ENCODE peak calls at places on chromosomes 4 and X, in four cellular contexts. K is suprapubic skin, X is fibroblast of lung, H is H1. S is an unnamed sample.

GRCh38 chr4:16995451-16995850 is 97.0 kb upstream of the LDB2 start:
- DNase-seq in K (no peak), X (no peak), H (no peak), S (no peak)

GRCh38 chr4:112284166-112284565 is 1.5 kb downstream of the TIFA start:
- DNase-seq in K (no peak), X (peak; percentile 3), H (no peak), S (no peak)

GRCh38 chrX:145405012-145405411 is 157.7 kb downstream of the SPANXN1 start:
- DNase-seq in K (no peak), X (peak; percentile 3), H (no peak), S (no peak)

GRCh38 chrX:11244641-11245040 is 48.6 kb upstream of the AMELX start:
- DNase-seq in K (no peak), X (no peak), H (no peak), S (no peak)

GRCh38 chrX:134460005-134460860 is at the start of gene HPRT1:
- DNase-seq in K (peak; percentile 83), X (peak; percentile 71), H (peak; percentile 34), S (peak; percentile 92)

GRCh38 chr4:122224348-122224747 is 72.2 kb downstream of the BLTP1 start:
- DNase-seq in K (no peak), X (peak; percentile 3), H (no peak), S (no peak)

GRCh38 chrX:139448996-139449395 is 81.5 kb upstream of the F9 start:
- DNase-seq in K (no peak), X (peak; percentile 48), H (no peak), S (no peak)

GRCh38 chr4:177441061-177441802 is 1.0 kb downstream of the AGA start:
- DNase-seq in K (no peak), X (peak; percentile 45), H (no peak), S (no peak)

GRCh38 chr4:186940476-186940875 is 216.8 kb upstream of the FAT1 start:
- DNase-seq in K (no peak), X (no peak), H (no peak), S (no peak)

GRCh38 chrX:39654183-39654925 is 443.4 kb downstream of the BCOR start:
- DNase-seq in K (no peak), X (no peak), H (no peak), S (no peak)

GRCh38 chr4:110344165-110344564 is 131.8 kb upstream of the ENPEP start:
- DNase-seq in K (no peak), X (no peak), H (no peak), S (no peak)

GRCh38 chrX:77622672-77623071 is 163.3 kb downstream of the ATRX start:
- DNase-seq in K (no peak), X (no peak), H (no peak), S (no peak)

GRCh38 chrX:121571333-121571732 is 523.9 kb downstream of the GLUD2 start:
- DNase-seq in K (no peak), X (no peak), H (no peak), S (no peak)

GRCh38 chrX:7215842-7216241 is 67.9 kb upstream of the PUDP start:
- DNase-seq in K (no peak), X (peak; percentile 17), H (no peak), S (no peak)

GRCh38 chr4:20618010-20618409 is 82.2 kb upstream of the PACRGL start:
- DNase-seq in K (no peak), X (no peak), H (no peak), S (peak; percentile 49)

GRCh38 chr4:30473225-30473624 is 246.9 kb upstream of the PCDH7 start:
- DNase-seq in K (no peak), X (no peak), H (no peak), S (no peak)

GRCh38 chrX:17072726-17073125 is 126.3 kb downstream of the REPS2 start:
- DNase-seq in K (no peak), X (no peak), H (no peak), S (no peak)

GRCh38 chr4:7876096-7876993 is 63.3 kb downstream of the AFAP1 start:
- DNase-seq in K (no peak), X (peak; percentile 80), H (no peak), S (no peak)
- H3K36me3 ChIP-seq in K (no peaks in the 10 kb centered on the region), X (no peaks in the 10 kb centered on the region), H (peaks cover 2% of the 10 kb centered on the region), S (no peaks in the 10 kb centered on the region)

GRCh38 chr4:41539711-41540110 is 1.8 kb downstream of the LIMCH1 start:
- DNase-seq in K (no peak), X (no peak), H (no peak), S (no peak)

GRCh38 chr4:41537267-41537890 is 578 bp upstream of the LIMCH1 start:
- DNase-seq in K (no peak), X (peak; percentile 12), H (no peak), S (no peak)

GRCh38 chr4:41535911-41536361 is 2.0 kb upstream of the LIMCH1 start:
- DNase-seq in K (no peak), X (no peak), H (no peak), S (no peak)

GRCh38 chr4:41538887-41539498 is 1.0 kb downstream of the LIMCH1 start:
- DNase-seq in K (no peak), X (peak; percentile 62), H (no peak), S (no peak)

DNA sequence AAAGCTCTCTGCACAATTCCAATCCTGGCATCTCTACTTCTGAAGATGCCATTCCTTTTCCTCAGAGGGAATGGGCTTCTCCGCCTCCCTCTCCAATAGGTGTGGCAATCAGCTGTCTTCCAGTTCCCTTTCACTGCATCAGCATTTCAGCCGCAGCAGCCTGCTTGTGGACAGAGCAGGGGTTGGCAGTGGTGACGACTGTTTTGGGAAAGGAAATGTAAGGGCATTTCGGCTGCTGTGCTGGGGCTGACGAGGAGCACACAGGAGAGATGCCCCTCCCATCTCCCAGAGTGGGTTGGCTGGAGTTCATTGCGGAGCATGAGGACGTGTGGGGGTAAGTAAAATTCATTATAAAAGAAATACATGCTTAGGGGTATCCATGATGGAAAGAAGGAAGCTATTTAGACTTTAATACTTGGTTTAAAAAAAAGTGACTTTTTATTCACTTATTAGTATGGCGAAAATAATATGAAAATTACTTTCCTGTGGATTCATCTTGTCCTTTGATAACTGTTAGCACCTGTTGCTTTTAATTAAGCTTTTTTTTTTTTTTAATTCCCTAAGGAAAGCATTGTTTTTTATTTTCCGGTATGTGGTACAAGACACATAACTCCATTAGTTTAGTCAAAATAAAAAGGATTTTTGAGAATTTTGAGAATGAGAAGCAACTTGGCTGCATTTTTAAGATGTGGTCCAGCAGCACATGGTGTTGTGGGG is at the start of gene LIMCH1:
- DNase-seq in K (peak; percentile 81), X (peak; percentile 52), H (peak; percentile 9), S (no peak)
- H3K4me1 ChIP-seq in K (peaks cover 39% of the 10 kb centered on the region), X (no peaks in the 10 kb centered on the region), H (no peaks in the 10 kb centered on the region), S (no peaks in the 10 kb centered on the region)

DNA sequence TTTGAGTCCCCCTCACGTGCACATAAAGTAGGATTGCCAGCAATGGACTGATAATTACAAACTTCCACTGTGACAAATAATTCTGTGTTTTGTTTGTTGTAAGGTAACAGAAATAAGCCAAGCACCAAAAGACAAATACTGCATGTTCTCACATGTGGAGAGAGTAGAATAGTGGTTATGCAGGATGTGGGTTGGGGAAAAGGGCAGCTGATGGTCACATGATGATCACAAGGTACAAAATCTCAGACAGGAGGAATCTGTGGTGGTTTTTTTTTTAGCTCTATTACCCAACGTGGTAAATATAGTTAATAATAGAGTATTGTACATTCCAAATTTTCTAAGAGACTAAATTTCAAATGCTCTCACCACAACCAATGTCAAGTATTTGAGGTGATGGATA is 182.3 kb downstream of the BANK1 start:
- DNase-seq in K (no peak), X (no peak), H (no peak), S (no peak)
- H3K27ac ChIP-seq in K (no peak overlapping the region), X (no peak overlapping the region), H (no peak overlapping the region), S (no peak overlapping the region)

DNA sequence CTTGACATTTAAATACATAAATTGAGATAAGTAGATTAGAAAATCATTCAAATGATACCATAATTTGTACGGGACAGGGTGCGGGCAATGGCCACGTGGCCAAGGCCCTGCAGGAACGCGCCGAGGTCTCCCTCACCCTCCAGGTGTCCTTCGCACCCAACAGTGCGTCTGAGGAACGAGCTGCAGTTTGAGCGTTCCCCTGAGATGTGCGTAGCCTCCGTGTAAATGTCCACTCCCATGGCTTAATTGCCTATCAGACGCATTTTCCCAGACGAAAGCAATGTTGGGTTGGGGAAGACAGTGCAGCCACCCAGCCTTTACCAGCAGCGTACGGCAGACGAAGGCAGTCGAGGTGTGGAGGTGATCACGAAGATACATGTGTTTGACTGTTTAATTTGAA is 56.4 kb downstream of the CPLX1 start:
- DNase-seq in K (no peak), X (no peak), H (no peak), S (no peak)
- H3K36me3 ChIP-seq in K (peaks cover 70% of the 10 kb centered on the region), X (peaks cover 25% of the 10 kb centered on the region), H (peaks cover 33% of the 10 kb centered on the region), S (peaks cover 52% of the 10 kb centered on the region)

GRCh38 chr4:25950476-25951389 is 36.7 kb downstream of the SMIM20 start:
- DNase-seq in K (no peak), X (no peak), H (no peak), S (no peak)
- H3K4me1 ChIP-seq in K (peaks cover 6% of the 10 kb centered on the region), X (peaks cover 2% of the 10 kb centered on the region), H (peaks cover 3% of the 10 kb centered on the region), S (no peaks in the 10 kb centered on the region)

GRCh38 chr4:1683903-1684755 is at the start of gene FAM53A:
- DNase-seq in K (peak; percentile 92), X (peak; percentile 73), H (peak; percentile 38), S (peak; percentile 95)

GRCh38 chr4:1685604-1686150 is 1.6 kb upstream of the FAM53A start:
- DNase-seq in K (no peak), X (no peak), H (no peak), S (no peak)

GRCh38 chr4:1684756-1685603 is 867 bp upstream of the FAM53A start:
- DNase-seq in K (no peak), X (no peak), H (no peak), S (no peak)

GRCh38 chr4:1682860-1683259 is 1.3 kb downstream of the FAM53A start:
- DNase-seq in K (no peak), X (no peak), H (no peak), S (no peak)

GRCh38 chr4:1683371-1683902 is 676 bp downstream of the FAM53A start:
- DNase-seq in K (no peak), X (peak; percentile 89), H (no peak), S (no peak)
- H3K27ac ChIP-seq in K (peak overlapping the region; percentile 90), X (peak overlapping the region; percentile 90), H (no peak overlapping the region), S (peak overlapping the region; percentile 79)

DNA sequence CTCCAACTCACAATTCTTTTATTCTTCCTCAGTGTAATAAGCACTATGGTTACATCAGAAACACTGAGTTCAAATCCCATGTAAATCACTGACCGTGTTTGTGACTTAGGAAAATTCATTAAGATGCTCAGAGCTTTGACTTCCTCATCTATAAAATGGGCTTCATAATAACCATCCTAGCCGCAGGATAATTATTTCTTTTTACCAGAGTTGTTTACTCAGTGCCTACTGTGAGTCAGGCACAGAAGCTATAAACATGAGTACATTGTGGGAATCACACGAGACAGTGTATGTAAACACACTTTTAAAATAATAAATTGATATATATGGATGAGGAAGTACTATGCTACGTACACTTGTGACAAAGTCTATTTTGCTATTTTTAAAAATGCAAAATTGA is 296.3 kb upstream of the TENM3 start:
- DNase-seq in K (no peak), X (no peak), H (no peak), S (no peak)
- H3K36me3 ChIP-seq in K (no peaks in the 10 kb centered on the region), X (no peaks in the 10 kb centered on the region), H (no peaks in the 10 kb centered on the region), S (no peaks in the 10 kb centered on the region)

DNA sequence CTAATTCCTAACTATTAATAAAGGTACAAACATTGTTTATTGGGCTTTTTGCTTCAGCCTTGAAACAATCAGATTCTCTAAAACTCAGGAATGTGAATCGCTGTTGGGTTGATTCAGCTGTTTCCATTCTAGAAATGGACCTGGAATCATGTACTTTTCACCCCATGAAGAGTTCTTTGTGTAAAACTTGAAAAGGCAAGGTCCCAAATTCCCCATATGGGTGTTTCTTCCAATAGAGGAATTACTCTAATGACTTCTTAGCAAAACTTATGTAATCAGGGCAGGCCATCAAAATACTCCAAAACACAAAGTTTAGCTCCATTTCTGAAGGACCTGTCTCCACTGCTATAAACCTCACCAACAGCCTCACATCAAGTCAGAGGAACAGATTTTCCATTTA is 7.3 kb downstream of the AFAP1 start:
- DNase-seq in K (no peak), X (no peak), H (no peak), S (no peak)
- H3K4me1 ChIP-seq in K (peaks cover 33% of the 10 kb centered on the region), X (peaks cover 6% of the 10 kb centered on the region), H (peaks cover 6% of the 10 kb centered on the region), S (no peaks in the 10 kb centered on the region)

S was measured in Peyer's patch.